ENCODE peak calls at places on chromosomes 5 and 9, in five cellular contexts. One of them, this sample, is unnamed.
A peak's percentile ranks its signal among the peaks of the same experiment; 100 is the strongest.

GRCh38 chr5:55338092-55338613 is 30.4 kb downstream of the MTREX start:
- DNase-seq in heart right ventricle: no peak
- DNase-seq in pancreas: no peak
- DNase-seq in HFF-Myc: no peak
- DNase-seq in HFFc6: no peak
- DNase-seq in this sample: no peak

GRCh38 chr9:133604214-133604613 is 5.0 kb downstream of the FAM163B start:
- DNase-seq in HFFc6: no peak
- DNase-seq in pancreas: no peak
- DNase-seq in HFF-Myc: no peak
- DNase-seq in heart right ventricle: no peak
- DNase-seq in this sample: no peak

GRCh38 chr9:136754626-136755284 is 3.3 kb downstream of the LCN8 start:
- DNase-seq in pancreas: peak; percentile 74
- DNase-seq in HFFc6: no peak
- DNase-seq in heart right ventricle: no peak
- DNase-seq in HFF-Myc: no peak
- DNase-seq in this sample: no peak

GRCh38 chr9:129944501-129945116 is 98.4 kb downstream of the FNBP1 start:
- DNase-seq in HFFc6: no peak
- DNase-seq in HFF-Myc: no peak
- DNase-seq in pancreas: no peak
- DNase-seq in heart right ventricle: no peak
- DNase-seq in this sample: no peak

GRCh38 chr9:38068616-38068865 is 486 bp downstream of the SHB start:
- DNase-seq in heart right ventricle: peak; percentile 55
- DNase-seq in pancreas: no peak
- DNase-seq in HFFc6: no peak
- DNase-seq in HFF-Myc: no peak
- DNase-seq in this sample: no peak

GRCh38 chr5:148967783-148968182 is 95.1 kb downstream of the SH3TC2 start:
- DNase-seq in HFF-Myc: no peak
- DNase-seq in heart right ventricle: no peak
- DNase-seq in HFFc6: no peak
- DNase-seq in pancreas: no peak
- DNase-seq in this sample: no peak

GRCh38 chr9:138115506-138115905 is 237.9 kb downstream of the CACNA1B start:
- DNase-seq in pancreas: no peak
- DNase-seq in HFFc6: no peak
- DNase-seq in heart right ventricle: no peak
- DNase-seq in HFF-Myc: no peak
- DNase-seq in this sample: peak; percentile 79

GRCh38 chr5:128586848-128587247 is 48.8 kb upstream of the FBN2 start:
- DNase-seq in heart right ventricle: no peak
- DNase-seq in pancreas: no peak
- DNase-seq in HFFc6: peak; percentile 44
- DNase-seq in HFF-Myc: no peak
- DNase-seq in this sample: no peak

GRCh38 chr5:110969502-110969901 is 102.0 kb upstream of the TSLP start:
- DNase-seq in HFFc6: no peak
- DNase-seq in pancreas: no peak
- DNase-seq in heart right ventricle: no peak
- DNase-seq in HFF-Myc: no peak
- DNase-seq in this sample: no peak

GRCh38 chr5:147626494-147626893 is 116.6 kb upstream of the DPYSL3 start:
- DNase-seq in HFFc6: no peak
- DNase-seq in pancreas: no peak
- DNase-seq in heart right ventricle: no peak
- DNase-seq in HFF-Myc: no peak
- DNase-seq in this sample: no peak

GRCh38 chr9:76571288-76572204 is 112.6 kb downstream of the GCNT1 start:
- DNase-seq in HFFc6: no peak
- DNase-seq in pancreas: no peak
- DNase-seq in HFF-Myc: no peak
- DNase-seq in heart right ventricle: peak; percentile 36
- DNase-seq in this sample: no peak

GRCh38 chr9:14238518-14238917 is 75.4 kb downstream of the NFIB start:
- DNase-seq in HFF-Myc: no peak
- DNase-seq in pancreas: no peak
- DNase-seq in HFFc6: no peak
- DNase-seq in heart right ventricle: no peak
- DNase-seq in this sample: no peak

GRCh38 chr5:176748967-176749935 is 61.1 kb upstream of the UNC5A start:
- DNase-seq in HFF-Myc: no peak
- DNase-seq in heart right ventricle: no peak
- DNase-seq in HFFc6: no peak
- DNase-seq in pancreas: no peak
- DNase-seq in this sample: peak; percentile 82

GRCh38 chr5:87110721-87111120 is 157.0 kb upstream of the RASA1 start:
- DNase-seq in pancreas: no peak
- DNase-seq in heart right ventricle: no peak
- DNase-seq in HFFc6: no peak
- DNase-seq in HFF-Myc: no peak
- DNase-seq in this sample: no peak

GRCh38 chr5:53917095-53917494 is 356.7 kb downstream of the NDUFS4 start:
- DNase-seq in HFFc6: peak; percentile 53
- DNase-seq in HFF-Myc: no peak
- DNase-seq in pancreas: no peak
- DNase-seq in heart right ventricle: no peak
- DNase-seq in this sample: no peak

GRCh38 chr5:73450672-73451217 is 2.2 kb upstream of the FOXD1 start:
- DNase-seq in pancreas: no peak
- DNase-seq in heart right ventricle: no peak
- DNase-seq in HFF-Myc: no peak
- DNase-seq in HFFc6: no peak
- DNase-seq in this sample: no peak

GRCh38 chr9:96686638-96687335 is 31.7 kb upstream of the PRXL2C start:
- DNase-seq in HFF-Myc: peak; percentile 33
- DNase-seq in HFFc6: no peak
- DNase-seq in pancreas: peak; percentile 90
- DNase-seq in heart right ventricle: peak; percentile 76
- DNase-seq in this sample: peak; percentile 86

GRCh38 chr5:173468821-173469251 is 140.6 kb upstream of the STC2 start:
- DNase-seq in heart right ventricle: no peak
- DNase-seq in HFF-Myc: no peak
- DNase-seq in HFFc6: no peak
- DNase-seq in pancreas: no peak
- DNase-seq in this sample: no peak

GRCh38 chr5:165881259-165881658 is 2375.8 kb downstream of the MAT2B start:
- DNase-seq in HFF-Myc: no peak
- DNase-seq in HFFc6: no peak
- DNase-seq in pancreas: no peak
- DNase-seq in heart right ventricle: no peak
- DNase-seq in this sample: no peak

GRCh38 chr5:135557034-135557838 is 21.5 kb upstream of the NEUROG1 start:
- DNase-seq in pancreas: no peak
- DNase-seq in HFF-Myc: no peak
- DNase-seq in heart right ventricle: no peak
- DNase-seq in HFFc6: no peak
- DNase-seq in this sample: no peak

GRCh38 chr5:58505971-58506640 is 14.9 kb downstream of the GAPT start:
- DNase-seq in heart right ventricle: no peak
- DNase-seq in HFF-Myc: no peak
- DNase-seq in pancreas: no peak
- DNase-seq in HFFc6: no peak
- DNase-seq in this sample: no peak

GRCh38 chr9:121878208-121878835 is 214.8 kb downstream of the TTLL11 start:
- DNase-seq in heart right ventricle: no peak
- DNase-seq in pancreas: no peak
- DNase-seq in HFFc6: no peak
- DNase-seq in HFF-Myc: no peak
- DNase-seq in this sample: no peak

GRCh38 chr9:82369251-82369945 is 380.8 kb downstream of the SPATA31D1 start:
- DNase-seq in heart right ventricle: no peak
- DNase-seq in HFFc6: no peak
- DNase-seq in HFF-Myc: no peak
- DNase-seq in pancreas: no peak
- DNase-seq in this sample: no peak

GRCh38 chr9:20032413-20033006 is 243.7 kb upstream of the SLC24A2 start:
- DNase-seq in heart right ventricle: no peak
- DNase-seq in HFFc6: no peak
- DNase-seq in HFF-Myc: no peak
- DNase-seq in pancreas: no peak
- DNase-seq in this sample: no peak

GRCh38 chr9:85202596-85202995 is 533.1 kb downstream of the NTRK2 start:
- DNase-seq in pancreas: no peak
- DNase-seq in HFFc6: no peak
- DNase-seq in HFF-Myc: no peak
- DNase-seq in heart right ventricle: no peak
- DNase-seq in this sample: no peak

GRCh38 chr9:108834959-108835696 is 20.7 kb downstream of the ACTL7B start:
- DNase-seq in pancreas: no peak
- DNase-seq in HFF-Myc: no peak
- DNase-seq in HFFc6: no peak
- DNase-seq in heart right ventricle: no peak
- DNase-seq in this sample: no peak

GRCh38 chr5:160649304-160649703 is 202.7 kb downstream of the ATP10B start:
- DNase-seq in heart right ventricle: no peak
- DNase-seq in pancreas: no peak
- DNase-seq in HFFc6: no peak
- DNase-seq in HFF-Myc: no peak
- DNase-seq in this sample: no peak

GRCh38 chr5:76337949-76338589 is 65.0 kb upstream of the IQGAP2 start:
- DNase-seq in pancreas: no peak
- DNase-seq in heart right ventricle: no peak
- DNase-seq in HFFc6: peak; percentile 68
- DNase-seq in HFF-Myc: peak; percentile 20
- DNase-seq in this sample: no peak

DNA sequence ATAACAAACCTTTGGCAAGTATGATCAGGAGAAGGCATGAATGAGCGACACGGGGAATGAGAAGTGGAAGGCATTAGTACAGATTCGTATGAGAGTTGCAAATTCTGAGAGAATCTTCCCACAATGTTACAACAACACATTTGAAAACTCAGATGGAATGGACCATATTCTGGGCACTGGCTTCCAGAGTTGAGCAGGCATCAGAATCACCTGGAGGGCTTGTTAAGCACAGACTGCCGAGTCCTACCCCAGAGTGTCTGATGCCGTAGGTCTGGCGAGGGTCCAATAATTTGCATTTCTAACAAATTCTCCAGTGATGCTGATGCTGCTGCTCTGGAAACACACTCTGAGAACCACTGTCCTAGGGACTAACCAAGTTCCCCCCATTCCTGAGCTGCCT is 2.9 kb upstream of the TLX3 start:
- DNase-seq in HFFc6: no peak
- DNase-seq in heart right ventricle: no peak
- DNase-seq in pancreas: no peak
- DNase-seq in HFF-Myc: no peak
- DNase-seq in this sample: no peak
- TF ChIP-seq CTCF in HFFc6: no peak
- TF ChIP-seq CTCF in heart right ventricle: no peak
- TF ChIP-seq CTCF in pancreas: no peak
- TF ChIP-seq CTCF in HFF-Myc: no peak
- TF ChIP-seq CTCF in this sample: no peak

DNA sequence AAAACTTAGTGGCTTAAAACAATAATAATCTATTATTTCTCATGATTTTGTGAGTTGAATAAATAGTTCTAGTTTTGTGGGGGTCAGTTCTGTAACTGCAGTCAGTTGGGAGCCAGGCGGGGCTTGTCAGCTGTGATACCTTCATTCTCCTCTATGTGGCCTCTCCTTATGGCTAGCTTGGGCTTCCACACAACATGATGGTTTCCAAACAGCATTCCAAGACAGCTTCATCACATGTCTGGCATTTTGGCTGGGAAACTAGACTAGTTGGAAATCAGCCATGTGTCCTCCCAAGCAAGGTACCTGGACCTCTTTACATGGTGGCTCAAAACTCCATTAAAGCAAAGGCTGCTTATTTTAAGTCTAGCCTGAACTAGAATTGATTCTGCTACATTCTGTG is 61.4 kb upstream of the RANBP3L start:
- DNase-seq in HFFc6: peak; percentile 70
- DNase-seq in heart right ventricle: no peak
- DNase-seq in pancreas: no peak
- DNase-seq in HFF-Myc: peak; percentile 38
- DNase-seq in this sample: no peak
- TF ChIP-seq CTCF in HFFc6: peak; percentile 49
- TF ChIP-seq CTCF in heart right ventricle: no peak
- TF ChIP-seq CTCF in pancreas: no peak
- TF ChIP-seq CTCF in HFF-Myc: no peak
- TF ChIP-seq CTCF in this sample: no peak

DNA sequence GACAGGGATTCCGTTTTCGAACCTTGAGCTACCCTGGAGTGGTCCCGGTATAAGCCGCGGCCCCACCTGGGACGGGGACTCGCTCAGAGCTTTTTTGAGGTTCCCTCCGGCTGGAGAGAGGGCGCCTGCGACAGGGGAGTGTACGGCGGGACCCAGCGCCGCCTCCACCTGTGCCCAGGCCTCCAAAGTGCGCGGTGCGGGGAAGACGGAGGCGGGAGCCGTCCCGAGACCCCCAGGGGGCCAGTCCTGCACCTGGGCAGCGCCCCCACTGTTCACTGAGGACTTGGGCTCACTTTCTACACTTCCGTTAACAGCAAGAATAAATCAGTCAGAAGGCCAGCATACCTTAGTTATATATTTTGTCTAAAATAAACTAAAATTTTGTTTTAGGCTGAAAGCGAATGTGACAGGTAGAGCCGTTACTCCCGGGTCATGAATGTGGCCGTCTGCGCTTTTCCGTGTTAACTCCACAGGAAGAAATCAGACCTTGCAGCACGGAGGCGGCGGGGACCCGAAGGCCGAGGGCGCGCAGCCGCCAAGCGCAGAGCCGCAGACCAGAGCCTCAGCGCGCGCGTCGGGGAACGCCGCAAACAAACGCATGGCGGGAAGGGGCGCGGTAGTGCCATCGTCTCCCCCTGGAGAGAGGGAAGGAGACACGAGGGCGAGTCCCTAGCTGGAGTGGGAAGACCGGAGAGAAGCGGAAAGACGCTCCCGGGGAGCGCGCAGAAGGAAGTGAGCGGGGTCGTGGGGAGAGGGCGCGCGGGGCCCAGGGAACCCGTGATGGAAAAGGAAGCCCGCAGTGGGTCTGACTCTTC is 14.1 kb downstream of the TRIM7 start:
- DNase-seq in pancreas: no peak
- DNase-seq in heart right ventricle: peak; percentile 63
- DNase-seq in HFF-Myc: no peak
- DNase-seq in HFFc6: no peak
- DNase-seq in this sample: no peak
- TF ChIP-seq CTCF in pancreas: no peak
- TF ChIP-seq CTCF in heart right ventricle: peak; percentile 31
- TF ChIP-seq CTCF in HFF-Myc: peak; percentile 21
- TF ChIP-seq CTCF in HFFc6: peak; percentile 63
- TF ChIP-seq CTCF in this sample: peak; percentile 36

GRCh38 chr9:70673844-70674243 is 259.4 kb upstream of the KLF9 start:
- DNase-seq in pancreas: no peak
- DNase-seq in heart right ventricle: no peak
- DNase-seq in HFFc6: no peak
- DNase-seq in HFF-Myc: no peak
- DNase-seq in this sample: no peak
- TF ChIP-seq CTCF in pancreas: no peak
- TF ChIP-seq CTCF in heart right ventricle: no peak
- TF ChIP-seq CTCF in HFFc6: no peak
- TF ChIP-seq CTCF in HFF-Myc: no peak
- TF ChIP-seq CTCF in this sample: no peak